ENCODE peak calls at places on chromosomes 5 and 9, in four cellular contexts. V is HepG2, X is sigmoid colon, T is anterior cingulate cortex. J is an unnamed sample.

GRCh38 chr5:161085081-161085480 is 233.1 kb upstream of the ATP10B start:
- DNase-seq in V (no peak), X (no peak), T (no peak), J (no peak)

GRCh38 chr5:171102877-171103610 is 206.0 kb upstream of the TLX3 start:
- DNase-seq in X (no peak), T (no peak), V (no peak), J (peak)

GRCh38 chr5:18305288-18305899 is 671.1 kb downstream of the TAF11L14 start:
- DNase-seq in X (no peak), T (no peak), V (peak), J (peak)

GRCh38 chr9:122008559-122008958 is 84.5 kb downstream of the TTLL11 start:
- DNase-seq in X (no peak), T (no peak), V (no peak), J (no peak)

GRCh38 chr9:96029722-96030515 is 154.4 kb downstream of the ERCC6L2 start:
- DNase-seq in T (no peak), X (no peak), V (no peak), J (no peak)

GRCh38 chr5:43674536-43674935 is 71.6 kb downstream of the NNT start:
- DNase-seq in V (no peak), X (no peak), T (no peak), J (peak)

GRCh38 chr9:27701664-27702063 is 128.4 kb upstream of the C9orf72 start:
- DNase-seq in X (no peak), T (no peak), V (no peak), J (no peak)

GRCh38 chr5:32092938-32093812 is 80.9 kb downstream of the GOLPH3 start:
- DNase-seq in V (peak), T (no peak), X (peak), J (peak)

GRCh38 chr9:77462066-77462465 is 186.1 kb downstream of the GNA14 start:
- DNase-seq in V (no peak), T (no peak), X (no peak), J (no peak)

GRCh38 chr5:140258016-140258415 is 44.9 kb downstream of the PFDN1 start:
- DNase-seq in X (no peak), V (no peak), T (no peak), J (no peak)

GRCh38 chr9:126299706-126300276 is 26.8 kb upstream of the MVB12B start:
- DNase-seq in V (peak), T (no peak), X (no peak), J (peak)

GRCh38 chr5:135253601-135254165 is 145.3 kb downstream of the MACROH2A1 start:
- DNase-seq in V (no peak), X (no peak), T (no peak), J (no peak)

GRCh38 chr5:135204151-135204600 is 170.1 kb upstream of the PITX1 start:
- DNase-seq in X (no peak), T (no peak), V (peak), J (no peak)

GRCh38 chr5:43389679-43390329 is 22.4 kb downstream of the CCL28 start:
- DNase-seq in V (peak), X (no peak), T (no peak), J (peak)

GRCh38 chr9:121612511-121612998 is 38.9 kb upstream of the DAB2IP start:
- DNase-seq in X (peak), V (no peak), T (no peak), J (no peak)

GRCh38 chr9:98520221-98520920 is 188.4 kb downstream of the GABBR2 start:
- DNase-seq in V (no peak), T (no peak), X (no peak), J (no peak)

GRCh38 chr5:74442466-74442865 is 198.1 kb downstream of the ENC1 start:
- DNase-seq in V (no peak), T (no peak), X (no peak), J (peak)

GRCh38 chr9:133591116-133591910 is 17.9 kb downstream of the FAM163B start:
- DNase-seq in T (no peak), V (no peak), X (no peak), J (no peak)

GRCh38 chr9:92970467-92970923 is 23.2 kb downstream of the FGD3 start:
- DNase-seq in V (no peak), X (no peak), T (no peak), J (peak)

GRCh38 chr9:16217933-16218830 is 652.3 kb downstream of the BNC2 start:
- DNase-seq in V (no peak), T (no peak), X (no peak), J (peak)

GRCh38 chr9:69186841-69187611 is 12.9 kb downstream of the TJP2 start:
- DNase-seq in X (no peak), V (no peak), T (no peak), J (peak)

GRCh38 chr5:113212244-113212920 is 222.4 kb downstream of the TSSK1B start:
- DNase-seq in V (no peak), T (no peak), X (no peak), J (peak)

GRCh38 chr5:61330341-61330878 is 1.6 kb upstream of the ZSWIM6 start:
- DNase-seq in X (peak), V (peak), T (no peak), J (peak)

GRCh38 chr9:132988244-132989013 is 9.9 kb downstream of the GFI1B start:
- DNase-seq in T (no peak), X (no peak), V (no peak), J (no peak)

GRCh38 chr9:38671372-38671731 is 48.6 kb downstream of the FAM240B start:
- DNase-seq in X (no peak), T (no peak), V (no peak), J (no peak)

GRCh38 chr5:170571885-170572284 is 68.1 kb downstream of the KCNIP1 start:
- DNase-seq in X (no peak), V (no peak), T (no peak), J (no peak)